ENCODE peak calls at places on chromosomes 1 and 21, in nine cellular contexts. One of them, this sample, is unnamed.

GRCh38 chr1:26315874-26316850 is 1.6 kb upstream of the CD52 start:
- DNase-seq in cardiac fibroblast: no peak
- DNase-seq in choroid plexus epithelial cell: no peak
- DNase-seq in body of pancreas: no peak
- DNase-seq in AG09319: no peak
- DNase-seq in ascending aorta: no peak
- DNase-seq in CD4-positive, alpha-beta T cell: no peak
- DNase-seq in RWPE1: no peak
- DNase-seq in epithelial cell of esophagus: no peak
- DNase-seq in this sample: no peak

GRCh38 chr1:174795806-174796205 is 203.9 kb upstream of the CACYBP start:
- DNase-seq in cardiac fibroblast: peak; percentile 25
- DNase-seq in choroid plexus epithelial cell: peak; percentile 21
- DNase-seq in body of pancreas: no peak
- DNase-seq in AG09319: no peak
- DNase-seq in ascending aorta: no peak
- DNase-seq in CD4-positive, alpha-beta T cell: no peak
- DNase-seq in RWPE1: peak; percentile 25
- DNase-seq in epithelial cell of esophagus: peak; percentile 78
- DNase-seq in this sample: no peak

GRCh38 chr1:215636258-215636965 is 69.3 kb downstream of the KCTD3 start:
- DNase-seq in cardiac fibroblast: peak; percentile 33
- DNase-seq in choroid plexus epithelial cell: peak; percentile 66
- DNase-seq in body of pancreas: no peak
- DNase-seq in AG09319: peak; percentile 81
- DNase-seq in ascending aorta: no peak
- DNase-seq in CD4-positive, alpha-beta T cell: no peak
- DNase-seq in RWPE1: no peak
- DNase-seq in epithelial cell of esophagus: peak; percentile 33
- DNase-seq in this sample: no peak

GRCh38 chr1:5975133-5975880 is 16.9 kb downstream of the NPHP4 start:
- DNase-seq in cardiac fibroblast: peak; percentile 58
- DNase-seq in choroid plexus epithelial cell: peak; percentile 84
- DNase-seq in body of pancreas: peak; percentile 70
- DNase-seq in AG09319: no peak
- DNase-seq in ascending aorta: no peak
- DNase-seq in CD4-positive, alpha-beta T cell: peak; percentile 40
- DNase-seq in RWPE1: peak; percentile 30
- DNase-seq in epithelial cell of esophagus: peak; percentile 63
- DNase-seq in this sample: peak; percentile 21

GRCh38 chr1:161238039-161238473 is at the start of gene NR1I3:
- DNase-seq in cardiac fibroblast: no peak
- DNase-seq in choroid plexus epithelial cell: no peak
- DNase-seq in body of pancreas: no peak
- DNase-seq in AG09319: no peak
- DNase-seq in ascending aorta: no peak
- DNase-seq in CD4-positive, alpha-beta T cell: no peak
- DNase-seq in RWPE1: no peak
- DNase-seq in epithelial cell of esophagus: peak; percentile 28
- DNase-seq in this sample: no peak

GRCh38 chr1:225889743-225890142 is 797 bp upstream of the LEFTY1 start:
- DNase-seq in cardiac fibroblast: no peak
- DNase-seq in choroid plexus epithelial cell: no peak
- DNase-seq in body of pancreas: no peak
- DNase-seq in AG09319: no peak
- DNase-seq in ascending aorta: no peak
- DNase-seq in CD4-positive, alpha-beta T cell: no peak
- DNase-seq in RWPE1: no peak
- DNase-seq in epithelial cell of esophagus: no peak
- DNase-seq in this sample: no peak

GRCh38 chr1:1208713-1209433 is 2.5 kb upstream of the TNFRSF18 start:
- DNase-seq in cardiac fibroblast: no peak
- DNase-seq in choroid plexus epithelial cell: peak; percentile 40
- DNase-seq in body of pancreas: no peak
- DNase-seq in AG09319: no peak
- DNase-seq in ascending aorta: no peak
- DNase-seq in CD4-positive, alpha-beta T cell: no peak
- DNase-seq in RWPE1: no peak
- DNase-seq in epithelial cell of esophagus: no peak
- DNase-seq in this sample: no peak

GRCh38 chr1:232634086-232634485 is 4.2 kb upstream of the SIPA1L2 start:
- DNase-seq in cardiac fibroblast: no peak
- DNase-seq in choroid plexus epithelial cell: no peak
- DNase-seq in body of pancreas: no peak
- DNase-seq in AG09319: no peak
- DNase-seq in ascending aorta: peak; percentile 69
- DNase-seq in CD4-positive, alpha-beta T cell: no peak
- DNase-seq in RWPE1: no peak
- DNase-seq in epithelial cell of esophagus: peak; percentile 9
- DNase-seq in this sample: no peak

GRCh38 chr1:11523261-11523660 is 44.3 kb downstream of the DISP3 start:
- DNase-seq in cardiac fibroblast: no peak
- DNase-seq in choroid plexus epithelial cell: no peak
- DNase-seq in body of pancreas: no peak
- DNase-seq in AG09319: no peak
- DNase-seq in ascending aorta: peak; percentile 44
- DNase-seq in CD4-positive, alpha-beta T cell: no peak
- DNase-seq in RWPE1: no peak
- DNase-seq in epithelial cell of esophagus: no peak
- DNase-seq in this sample: no peak

GRCh38 chr1:85344256-85344694 is 67.8 kb upstream of the BCL10 start:
- DNase-seq in cardiac fibroblast: peak; percentile 82
- DNase-seq in choroid plexus epithelial cell: peak; percentile 72
- DNase-seq in body of pancreas: peak; percentile 53
- DNase-seq in AG09319: no peak
- DNase-seq in ascending aorta: no peak
- DNase-seq in CD4-positive, alpha-beta T cell: no peak
- DNase-seq in RWPE1: peak; percentile 56
- DNase-seq in epithelial cell of esophagus: peak; percentile 40
- DNase-seq in this sample: no peak

GRCh38 chr1:7117599-7118281 is 332.5 kb downstream of the CAMTA1 start:
- DNase-seq in cardiac fibroblast: peak; percentile 56
- DNase-seq in choroid plexus epithelial cell: peak; percentile 92
- DNase-seq in body of pancreas: no peak
- DNase-seq in AG09319: peak; percentile 64
- DNase-seq in ascending aorta: no peak
- DNase-seq in CD4-positive, alpha-beta T cell: no peak
- DNase-seq in RWPE1: peak; percentile 80
- DNase-seq in epithelial cell of esophagus: peak; percentile 91
- DNase-seq in this sample: no peak
- TF ChIP-seq CTCF in cardiac fibroblast: peak; percentile 7
- TF ChIP-seq CTCF in choroid plexus epithelial cell: peak; percentile 58
- TF ChIP-seq CTCF in body of pancreas: no peak
- TF ChIP-seq CTCF in AG09319: peak; percentile 33
- TF ChIP-seq CTCF in ascending aorta: no peak
- TF ChIP-seq CTCF in CD4-positive, alpha-beta T cell: no peak
- TF ChIP-seq CTCF in RWPE1: no peak
- TF ChIP-seq CTCF in epithelial cell of esophagus: peak; percentile 47
- TF ChIP-seq CTCF in this sample: no peak

DNA sequence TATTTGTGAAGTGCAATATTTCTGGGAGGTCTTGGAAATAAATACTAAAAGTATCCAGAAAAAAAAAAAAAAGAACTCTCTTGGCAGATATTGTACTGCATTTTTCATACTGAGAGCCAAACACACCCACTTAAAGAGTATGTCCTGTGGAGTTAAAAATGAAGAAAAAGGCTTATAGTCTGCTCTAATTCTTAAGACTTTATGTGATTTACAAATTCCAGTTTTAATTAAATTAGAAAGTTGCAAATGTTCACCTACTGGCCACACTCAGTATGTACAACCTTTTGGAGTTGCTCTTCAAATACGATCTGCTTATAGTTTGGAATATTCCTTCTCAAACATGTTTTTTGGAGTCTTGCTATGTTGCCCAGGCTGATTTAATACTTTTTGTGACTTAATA is 107.6 kb downstream of the LEPR start:
- DNase-seq in cardiac fibroblast: no peak
- DNase-seq in choroid plexus epithelial cell: no peak
- DNase-seq in body of pancreas: no peak
- DNase-seq in AG09319: no peak
- DNase-seq in ascending aorta: no peak
- DNase-seq in CD4-positive, alpha-beta T cell: no peak
- DNase-seq in RWPE1: no peak
- DNase-seq in epithelial cell of esophagus: no peak
- DNase-seq in this sample: no peak
- TF ChIP-seq CTCF in cardiac fibroblast: peak; percentile 40
- TF ChIP-seq CTCF in choroid plexus epithelial cell: peak; percentile 32
- TF ChIP-seq CTCF in body of pancreas: no peak
- TF ChIP-seq CTCF in AG09319: peak; percentile 24
- TF ChIP-seq CTCF in ascending aorta: no peak
- TF ChIP-seq CTCF in CD4-positive, alpha-beta T cell: no peak
- TF ChIP-seq CTCF in RWPE1: no peak
- TF ChIP-seq CTCF in epithelial cell of esophagus: no peak
- TF ChIP-seq CTCF in this sample: no peak

DNA sequence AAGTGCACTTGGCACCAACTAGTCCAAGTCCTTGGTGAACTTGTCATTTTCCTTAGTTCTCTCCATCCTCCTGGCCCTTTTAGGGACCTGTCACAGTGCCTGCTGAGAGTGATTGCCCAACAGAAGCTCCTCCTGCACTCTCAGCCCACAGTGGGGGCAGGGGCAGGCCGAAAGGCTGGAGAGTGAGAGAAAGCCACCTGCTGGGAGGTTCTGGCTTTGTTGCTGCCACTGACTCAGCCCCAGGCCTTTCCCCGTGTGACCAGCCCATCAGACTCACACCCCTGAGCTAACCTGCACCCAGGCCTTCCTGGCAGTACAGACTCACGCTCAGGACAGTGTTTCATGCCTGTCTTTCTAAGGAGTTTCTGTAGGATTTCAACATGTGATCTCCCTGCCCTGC is 17.1 kb upstream of the PROK1 start:
- DNase-seq in cardiac fibroblast: peak; percentile 33
- DNase-seq in choroid plexus epithelial cell: peak; percentile 78
- DNase-seq in body of pancreas: peak; percentile 21
- DNase-seq in AG09319: no peak
- DNase-seq in ascending aorta: no peak
- DNase-seq in CD4-positive, alpha-beta T cell: no peak
- DNase-seq in RWPE1: peak; percentile 67
- DNase-seq in epithelial cell of esophagus: peak; percentile 80
- DNase-seq in this sample: no peak
- TF ChIP-seq CTCF in cardiac fibroblast: no peak
- TF ChIP-seq CTCF in choroid plexus epithelial cell: peak; percentile 47
- TF ChIP-seq CTCF in body of pancreas: no peak
- TF ChIP-seq CTCF in AG09319: no peak
- TF ChIP-seq CTCF in ascending aorta: no peak
- TF ChIP-seq CTCF in CD4-positive, alpha-beta T cell: no peak
- TF ChIP-seq CTCF in RWPE1: no peak
- TF ChIP-seq CTCF in epithelial cell of esophagus: peak; percentile 39
- TF ChIP-seq CTCF in this sample: no peak

DNA sequence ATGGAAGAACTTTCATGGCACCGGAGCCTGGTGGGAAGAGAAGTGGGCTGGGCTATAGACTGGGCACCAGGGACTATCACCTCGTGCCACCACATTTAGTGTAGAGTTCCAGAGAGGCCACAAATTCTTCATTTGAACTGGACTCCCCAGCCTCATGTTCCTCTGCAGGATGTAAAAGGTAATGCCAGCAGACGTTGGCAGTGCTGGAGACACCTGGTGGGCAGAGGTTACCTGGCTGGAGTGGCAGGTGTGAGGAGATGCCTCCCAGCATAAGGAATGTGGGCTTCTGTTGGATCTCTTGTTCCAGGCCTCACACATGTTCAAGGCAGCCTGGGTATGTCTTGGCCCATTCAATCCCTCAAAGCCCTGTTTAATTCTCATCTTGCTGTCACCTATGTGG is 35.2 kb downstream of the TEX35 start:
- DNase-seq in cardiac fibroblast: no peak
- DNase-seq in choroid plexus epithelial cell: no peak
- DNase-seq in body of pancreas: no peak
- DNase-seq in AG09319: no peak
- DNase-seq in ascending aorta: no peak
- DNase-seq in CD4-positive, alpha-beta T cell: no peak
- DNase-seq in RWPE1: no peak
- DNase-seq in epithelial cell of esophagus: no peak
- DNase-seq in this sample: no peak
- TF ChIP-seq CTCF in cardiac fibroblast: no peak
- TF ChIP-seq CTCF in choroid plexus epithelial cell: no peak
- TF ChIP-seq CTCF in body of pancreas: no peak
- TF ChIP-seq CTCF in AG09319: no peak
- TF ChIP-seq CTCF in ascending aorta: no peak
- TF ChIP-seq CTCF in CD4-positive, alpha-beta T cell: no peak
- TF ChIP-seq CTCF in RWPE1: no peak
- TF ChIP-seq CTCF in epithelial cell of esophagus: peak; percentile 6
- TF ChIP-seq CTCF in this sample: no peak

GRCh38 chr1:205284420-205285144 is 37.0 kb downstream of the NUAK2 start:
- DNase-seq in cardiac fibroblast: peak; percentile 99
- DNase-seq in choroid plexus epithelial cell: peak; percentile 97
- DNase-seq in body of pancreas: peak; percentile 51
- DNase-seq in AG09319: peak; percentile 80
- DNase-seq in ascending aorta: peak; percentile 89
- DNase-seq in CD4-positive, alpha-beta T cell: peak; percentile 93
- DNase-seq in RWPE1: peak; percentile 100
- DNase-seq in epithelial cell of esophagus: peak; percentile 100
- DNase-seq in this sample: peak; percentile 78
- TF ChIP-seq CTCF in cardiac fibroblast: peak; percentile 9
- TF ChIP-seq CTCF in choroid plexus epithelial cell: no peak
- TF ChIP-seq CTCF in body of pancreas: no peak
- TF ChIP-seq CTCF in AG09319: peak; percentile 12
- TF ChIP-seq CTCF in ascending aorta: no peak
- TF ChIP-seq CTCF in CD4-positive, alpha-beta T cell: no peak
- TF ChIP-seq CTCF in RWPE1: no peak
- TF ChIP-seq CTCF in epithelial cell of esophagus: no peak
- TF ChIP-seq CTCF in this sample: no peak

GRCh38 chr21:29338256-29338655 is 39.5 kb downstream of the BACH1 start:
- DNase-seq in cardiac fibroblast: no peak
- DNase-seq in choroid plexus epithelial cell: no peak
- DNase-seq in body of pancreas: no peak
- DNase-seq in AG09319: no peak
- DNase-seq in ascending aorta: no peak
- DNase-seq in CD4-positive, alpha-beta T cell: no peak
- DNase-seq in RWPE1: no peak
- DNase-seq in epithelial cell of esophagus: no peak
- DNase-seq in this sample: no peak

GRCh38 chr21:29335720-29336119 is 37.0 kb downstream of the BACH1 start:
- DNase-seq in cardiac fibroblast: peak; percentile 68
- DNase-seq in choroid plexus epithelial cell: peak; percentile 56
- DNase-seq in body of pancreas: no peak
- DNase-seq in AG09319: no peak
- DNase-seq in ascending aorta: no peak
- DNase-seq in CD4-positive, alpha-beta T cell: no peak
- DNase-seq in RWPE1: peak; percentile 16
- DNase-seq in epithelial cell of esophagus: peak; percentile 40
- DNase-seq in this sample: no peak

GRCh38 chr21:29332461-29333354 is 34.0 kb downstream of the BACH1 start:
- DNase-seq in cardiac fibroblast: peak; percentile 81
- DNase-seq in choroid plexus epithelial cell: peak; percentile 78
- DNase-seq in body of pancreas: no peak
- DNase-seq in AG09319: no peak
- DNase-seq in ascending aorta: no peak
- DNase-seq in CD4-positive, alpha-beta T cell: no peak
- DNase-seq in RWPE1: no peak
- DNase-seq in epithelial cell of esophagus: peak; percentile 51
- DNase-seq in this sample: no peak

GRCh38 chr21:29333355-29333746 is 34.6 kb downstream of the BACH1 start:
- DNase-seq in cardiac fibroblast: no peak
- DNase-seq in choroid plexus epithelial cell: no peak
- DNase-seq in body of pancreas: no peak
- DNase-seq in AG09319: no peak
- DNase-seq in ascending aorta: no peak
- DNase-seq in CD4-positive, alpha-beta T cell: no peak
- DNase-seq in RWPE1: no peak
- DNase-seq in epithelial cell of esophagus: no peak
- DNase-seq in this sample: no peak

GRCh38 chr21:29334717-29335428 is 36.2 kb downstream of the BACH1 start:
- DNase-seq in cardiac fibroblast: peak; percentile 91
- DNase-seq in choroid plexus epithelial cell: peak; percentile 91
- DNase-seq in body of pancreas: no peak
- DNase-seq in AG09319: no peak
- DNase-seq in ascending aorta: no peak
- DNase-seq in CD4-positive, alpha-beta T cell: no peak
- DNase-seq in RWPE1: no peak
- DNase-seq in epithelial cell of esophagus: peak; percentile 25
- DNase-seq in this sample: no peak
- TF ChIP-seq CTCF in cardiac fibroblast: no peak
- TF ChIP-seq CTCF in choroid plexus epithelial cell: peak; percentile 11
- TF ChIP-seq CTCF in body of pancreas: no peak
- TF ChIP-seq CTCF in AG09319: no peak
- TF ChIP-seq CTCF in ascending aorta: no peak
- TF ChIP-seq CTCF in CD4-positive, alpha-beta T cell: no peak
- TF ChIP-seq CTCF in RWPE1: no peak
- TF ChIP-seq CTCF in epithelial cell of esophagus: no peak
- TF ChIP-seq CTCF in this sample: no peak